ENCODE peak calls at places on chromosomes 6 and 20, in four cellular contexts. One of them, this sample, is unnamed.

GRCh38 chr20:33896509-33896908 is 85.4 kb downstream of the CHMP4B start:
- DNase-seq in spleen: no peak
- DNase-seq in prostate gland: no peak
- DNase-seq in GM23338: no peak
- DNase-seq in this sample: no peak

GRCh38 chr6:139801571-139802321 is 427.3 kb upstream of the CITED2 start:
- DNase-seq in spleen: no peak
- DNase-seq in prostate gland: no peak
- DNase-seq in GM23338: peak
- DNase-seq in this sample: no peak

GRCh38 chr6:75416443-75416842 is 77.2 kb downstream of the FILIP1 start:
- DNase-seq in spleen: no peak
- DNase-seq in prostate gland: no peak
- DNase-seq in GM23338: no peak
- DNase-seq in this sample: no peak

GRCh38 chr6:87944541-87944954 is 103.1 kb upstream of the SPACA1 start:
- DNase-seq in spleen: no peak
- DNase-seq in prostate gland: peak
- DNase-seq in GM23338: peak
- DNase-seq in this sample: no peak

GRCh38 chr6:151512481-151512880 is 18.7 kb downstream of the CCDC170 start:
- DNase-seq in spleen: no peak
- DNase-seq in prostate gland: no peak
- DNase-seq in GM23338: no peak
- DNase-seq in this sample: peak

GRCh38 chr6:68144667-68145066 is 490.4 kb upstream of the ADGRB3 start:
- DNase-seq in spleen: no peak
- DNase-seq in prostate gland: no peak
- DNase-seq in GM23338: no peak
- DNase-seq in this sample: no peak

GRCh38 chr6:134022650-134023049 is 29.8 kb downstream of the SLC2A12 start:
- DNase-seq in spleen: no peak
- DNase-seq in prostate gland: no peak
- DNase-seq in GM23338: no peak
- DNase-seq in this sample: no peak

GRCh38 chr6:105713474-105714118 is 310.7 kb upstream of the PREP start:
- DNase-seq in spleen: no peak
- DNase-seq in prostate gland: no peak
- DNase-seq in GM23338: peak
- DNase-seq in this sample: no peak

GRCh38 chr6:123604067-123604466 is 32.7 kb downstream of the TRDN start:
- DNase-seq in spleen: no peak
- DNase-seq in prostate gland: no peak
- DNase-seq in GM23338: no peak
- DNase-seq in this sample: no peak

GRCh38 chr20:8213270-8213669 is 81.2 kb downstream of the PLCB1 start:
- DNase-seq in spleen: no peak
- DNase-seq in prostate gland: no peak
- DNase-seq in GM23338: no peak
- DNase-seq in this sample: no peak

GRCh38 chr6:157219201-157220200 is 103.8 kb downstream of the TMEM242 start:
- DNase-seq in spleen: peak
- DNase-seq in prostate gland: no peak
- DNase-seq in GM23338: peak
- DNase-seq in this sample: no peak

GRCh38 chr6:30463651-30464618 is 25.4 kb upstream of the HLA-E start:
- DNase-seq in spleen: peak
- DNase-seq in prostate gland: no peak
- DNase-seq in GM23338: peak
- DNase-seq in this sample: peak

GRCh38 chr6:169906004-169906740 is 154.8 kb downstream of the ERMARD start:
- DNase-seq in spleen: no peak
- DNase-seq in prostate gland: no peak
- DNase-seq in GM23338: no peak
- DNase-seq in this sample: no peak

GRCh38 chr6:83511901-83512681 is at the start of gene PRSS35:
- DNase-seq in spleen: peak
- DNase-seq in prostate gland: peak
- DNase-seq in GM23338: peak
- DNase-seq in this sample: peak

GRCh38 chr6:169188051-169188863 is 65.4 kb downstream of the THBS2 start:
- DNase-seq in spleen: no peak
- DNase-seq in prostate gland: no peak
- DNase-seq in GM23338: no peak
- DNase-seq in this sample: no peak

GRCh38 chr6:168676552-168677317 is 235.8 kb downstream of the SMOC2 start:
- DNase-seq in spleen: no peak
- DNase-seq in prostate gland: no peak
- DNase-seq in GM23338: no peak
- DNase-seq in this sample: no peak

GRCh38 chr6:11309947-11310665 is 77.6 kb upstream of the NEDD9 start:
- DNase-seq in spleen: no peak
- DNase-seq in prostate gland: no peak
- DNase-seq in GM23338: peak
- DNase-seq in this sample: peak

GRCh38 chr6:99232003-99232402 is 117.5 kb downstream of the FAXC start:
- DNase-seq in spleen: no peak
- DNase-seq in prostate gland: no peak
- DNase-seq in GM23338: no peak
- DNase-seq in this sample: no peak

GRCh38 chr20:37567671-37568588 is 40.3 kb upstream of the BLCAP start:
- DNase-seq in spleen: no peak
- DNase-seq in prostate gland: no peak
- DNase-seq in GM23338: peak
- DNase-seq in this sample: no peak

GRCh38 chr6:124164363-124164762 is 360.7 kb downstream of the NKAIN2 start:
- DNase-seq in spleen: no peak
- DNase-seq in prostate gland: no peak
- DNase-seq in GM23338: no peak
- DNase-seq in this sample: no peak

GRCh38 chr6:115663681-115664080 is 397.0 kb downstream of the FRK start:
- DNase-seq in spleen: no peak
- DNase-seq in prostate gland: no peak
- DNase-seq in GM23338: no peak
- DNase-seq in this sample: no peak

GRCh38 chr20:23823621-23824324 is 2.8 kb downstream of the CST2 start:
- DNase-seq in spleen: no peak
- DNase-seq in prostate gland: no peak
- DNase-seq in GM23338: no peak
- DNase-seq in this sample: no peak

GRCh38 chr20:40160151-40160550 is 528.9 kb downstream of the MAFB start:
- DNase-seq in spleen: no peak
- DNase-seq in prostate gland: peak
- DNase-seq in GM23338: peak
- DNase-seq in this sample: peak

GRCh38 chr20:20737158-20737557 is 24.7 kb upstream of the RALGAPA2 start:
- DNase-seq in spleen: no peak
- DNase-seq in prostate gland: no peak
- DNase-seq in GM23338: no peak
- DNase-seq in this sample: no peak

GRCh38 chr20:3628502-3629314 is 34.5 kb downstream of the GFRA4 start:
- DNase-seq in spleen: no peak
- DNase-seq in prostate gland: no peak
- DNase-seq in GM23338: no peak
- DNase-seq in this sample: no peak

GRCh38 chr6:170370413-170370812 is 63.9 kb downstream of the FAM120B start:
- DNase-seq in spleen: no peak
- DNase-seq in prostate gland: no peak
- DNase-seq in GM23338: no peak
- DNase-seq in this sample: peak

GRCh38 chr6:37069639-37070038 is 64.2 kb downstream of the FGD2 start:
- DNase-seq in spleen: peak
- DNase-seq in prostate gland: no peak
- DNase-seq in GM23338: no peak
- DNase-seq in this sample: no peak

GRCh38 chr6:105921781-105922180 is 164.4 kb upstream of the PRDM1 start:
- DNase-seq in spleen: no peak
- DNase-seq in prostate gland: no peak
- DNase-seq in GM23338: no peak
- DNase-seq in this sample: no peak

GRCh38 chr6:144335914-144336313 is 50.8 kb downstream of the UTRN start:
- DNase-seq in spleen: peak
- DNase-seq in prostate gland: no peak
- DNase-seq in GM23338: no peak
- DNase-seq in this sample: no peak

GRCh38 chr6:98894810-98895209 is 52.9 kb downstream of the FBXL4 start:
- DNase-seq in spleen: no peak
- DNase-seq in prostate gland: no peak
- DNase-seq in GM23338: no peak
- DNase-seq in this sample: no peak

GRCh38 chr6:36063318-36063717 is 35.7 kb downstream of the MAPK14 start:
- DNase-seq in spleen: no peak
- DNase-seq in prostate gland: no peak
- DNase-seq in GM23338: no peak
- DNase-seq in this sample: no peak

GRCh38 chr6:73152998-73153757 is 72.1 kb downstream of the KHDC1L start:
- DNase-seq in spleen: no peak
- DNase-seq in prostate gland: no peak
- DNase-seq in GM23338: no peak
- DNase-seq in this sample: no peak

GRCh38 chr6:41535766-41536165 is 10.4 kb upstream of the FOXP4 start:
- DNase-seq in spleen: no peak
- DNase-seq in prostate gland: no peak
- DNase-seq in GM23338: no peak
- DNase-seq in this sample: no peak

GRCh38 chr20:37821691-37822655 is 81.0 kb upstream of the VSTM2L start:
- DNase-seq in spleen: no peak
- DNase-seq in prostate gland: no peak
- DNase-seq in GM23338: no peak
- DNase-seq in this sample: no peak

GRCh38 chr20:48051810-48052491 is 266.7 kb upstream of the SULF2 start:
- DNase-seq in spleen: no peak
- DNase-seq in prostate gland: no peak
- DNase-seq in GM23338: peak
- DNase-seq in this sample: no peak

GRCh38 chr6:70119218-70119835 is 183.6 kb downstream of the COL9A1 start:
- DNase-seq in spleen: no peak
- DNase-seq in prostate gland: no peak
- DNase-seq in GM23338: no peak
- DNase-seq in this sample: no peak

GRCh38 chr20:64224344-64225165 is 31.0 kb upstream of the PCMTD2 start:
- DNase-seq in spleen: no peak
- DNase-seq in prostate gland: no peak
- DNase-seq in GM23338: no peak
- DNase-seq in this sample: no peak

GRCh38 chr6:43286995-43287716 is 10.9 kb upstream of the SLC22A7 start:
- DNase-seq in spleen: peak
- DNase-seq in prostate gland: no peak
- DNase-seq in GM23338: peak
- DNase-seq in this sample: no peak

GRCh38 chr6:43286456-43286994 is 11.5 kb upstream of the SLC22A7 start:
- DNase-seq in spleen: no peak
- DNase-seq in prostate gland: no peak
- DNase-seq in GM23338: no peak
- DNase-seq in this sample: no peak

GRCh38 chr6:43284986-43285385 is 13.1 kb upstream of the SLC22A7 start:
- DNase-seq in spleen: no peak
- DNase-seq in prostate gland: no peak
- DNase-seq in GM23338: peak
- DNase-seq in this sample: no peak

GRCh38 chr6:43285415-43285814 is 12.6 kb upstream of the SLC22A7 start:
- DNase-seq in spleen: no peak
- DNase-seq in prostate gland: no peak
- DNase-seq in GM23338: peak
- DNase-seq in this sample: no peak

DNA sequence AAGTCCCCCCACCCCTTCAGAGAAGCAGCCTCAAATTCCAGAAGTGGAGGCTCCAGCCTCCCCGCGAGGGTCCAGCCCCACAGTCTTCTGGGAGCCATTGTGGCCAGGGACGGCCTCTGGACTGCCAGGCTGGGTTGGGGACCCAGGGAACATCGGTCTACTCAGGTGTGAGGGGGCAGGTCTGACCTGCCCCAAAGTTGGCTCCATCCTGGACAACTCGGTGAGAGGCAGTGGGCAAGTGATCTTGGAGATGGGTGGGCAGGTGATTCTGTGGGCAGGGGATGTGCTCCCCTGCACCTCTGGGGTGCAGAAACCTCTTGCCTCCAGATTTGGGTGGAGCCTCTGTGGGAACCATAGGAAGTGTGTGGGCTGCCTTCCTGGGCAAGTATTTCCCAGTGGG is 12.2 kb upstream of the SLC22A7 start:
- DNase-seq in spleen: no peak
- DNase-seq in prostate gland: no peak
- DNase-seq in GM23338: no peak
- DNase-seq in this sample: no peak
- TF ChIP-seq POLR2AphosphoS5 in spleen: no peak
- TF ChIP-seq POLR2AphosphoS5 in prostate gland: no peak
- TF ChIP-seq POLR2AphosphoS5 in GM23338: no peak
- TF ChIP-seq POLR2AphosphoS5 in this sample: no peak

GRCh38 chr6:161917645-161918044 is 643.8 kb upstream of the AGPAT4 start:
- DNase-seq in spleen: no peak
- DNase-seq in prostate gland: no peak
- DNase-seq in GM23338: no peak
- DNase-seq in this sample: no peak
- TF ChIP-seq CTCF in spleen: no peak
- TF ChIP-seq CTCF in prostate gland: no peak
- TF ChIP-seq CTCF in GM23338: no peak
- TF ChIP-seq CTCF in this sample: no peak

GRCh38 chr20:50918403-50918802 is 12.8 kb downstream of the ADNP start:
- DNase-seq in spleen: no peak
- DNase-seq in prostate gland: no peak
- DNase-seq in GM23338: no peak
- DNase-seq in this sample: no peak

GRCh38 chr20:50921783-50922501 is 9.3 kb downstream of the ADNP start:
- DNase-seq in spleen: no peak
- DNase-seq in prostate gland: no peak
- DNase-seq in GM23338: no peak
- DNase-seq in this sample: no peak

GRCh38 chr20:50916934-50917333 is 14.3 kb downstream of the ADNP start:
- DNase-seq in spleen: no peak
- DNase-seq in prostate gland: no peak
- DNase-seq in GM23338: no peak
- DNase-seq in this sample: no peak

GRCh38 chr20:50921055-50921454 is 10.2 kb downstream of the ADNP start:
- DNase-seq in spleen: no peak
- DNase-seq in prostate gland: no peak
- DNase-seq in GM23338: no peak
- DNase-seq in this sample: no peak

GRCh38 chr20:50919567-50919966 is 11.7 kb downstream of the ADNP start:
- DNase-seq in spleen: no peak
- DNase-seq in prostate gland: peak
- DNase-seq in GM23338: no peak
- DNase-seq in this sample: no peak
- H3K27ac ChIP-seq in spleen: peak
- H3K27ac ChIP-seq in prostate gland: no peak
- H3K27ac ChIP-seq in GM23338: peak
- H3K27ac ChIP-seq in this sample: no peak

GRCh38 chr20:2509794-2510193 is 1.1 kb upstream of the ZNF343 start:
- DNase-seq in spleen: no peak
- DNase-seq in prostate gland: no peak
- DNase-seq in GM23338: peak
- DNase-seq in this sample: no peak
- TF ChIP-seq POLR2AphosphoS5 in spleen: no peak
- TF ChIP-seq POLR2AphosphoS5 in prostate gland: no peak
- TF ChIP-seq POLR2AphosphoS5 in GM23338: peak
- TF ChIP-seq POLR2AphosphoS5 in this sample: no peak

This sample was measured in HL-60.